ENCODE peak calls at places on chromosomes 3 and 15, in eight cellular contexts. O is AG09319, A is WERI-Rb-1, M is fibroblast of mammary gland, W is heart right ventricle, H is MM.1S, C is adrenal gland, D is AG04450. I is an unnamed sample.

GRCh38 chr3:98500019-98500418 is 2.5 kb downstream of the OR5K2 start:
- DNase-seq in O (no peak), A (no peak), M (no peak), W (no peak), H (no peak), C (no peak), D (no peak), I (no peak)

GRCh38 chr3:69463546-69463945 is 77.7 kb upstream of the FRMD4B start:
- DNase-seq in O (no peak), A (no peak), M (peak), W (no peak), H (no peak), C (no peak), D (no peak), I (no peak)

GRCh38 chr15:68372291-68372811 is 59.6 kb downstream of the ITGA11 start:
- DNase-seq in O (no peak), A (peak), M (peak), W (peak), H (no peak), C (no peak), D (no peak), I (no peak)

GRCh38 chr15:65476942-65477341 is 40.5 kb downstream of the DPP8 start:
- DNase-seq in O (peak), A (no peak), M (peak), W (no peak), H (no peak), C (peak), D (peak), I (no peak)

GRCh38 chr15:69035205-69035917 is 20.9 kb downstream of the NOX5 start:
- DNase-seq in O (no peak), A (peak), M (no peak), W (no peak), H (no peak), C (no peak), D (no peak), I (no peak)

GRCh38 chr3:51944541-51945021 is 2.4 kb downstream of the PARP3 start:
- DNase-seq in O (no peak), A (no peak), M (no peak), W (no peak), H (no peak), C (peak), D (no peak), I (no peak)

GRCh38 chr15:77974098-77974414 is 103.5 kb downstream of the TBC1D2B start:
- DNase-seq in O (no peak), A (no peak), M (peak), W (peak), H (no peak), C (peak), D (peak), I (peak)

GRCh38 chr3:37689645-37690356 is 171.9 kb upstream of the CTDSPL start:
- DNase-seq in O (no peak), A (no peak), M (no peak), W (peak), H (no peak), C (no peak), D (no peak), I (no peak)

GRCh38 chr15:47301481-47301880 is 415.8 kb upstream of the SEMA6D start:
- DNase-seq in O (no peak), A (peak), M (no peak), W (no peak), H (peak), C (no peak), D (no peak), I (no peak)

GRCh38 chr3:65672876-65673815 is 365.6 kb downstream of the MAGI1 start:
- DNase-seq in O (peak), A (peak), M (peak), W (peak), H (peak), C (peak), D (peak), I (peak)

GRCh38 chr3:51802091-51802720 is 23.2 kb upstream of the IQCF6 start:
- DNase-seq in O (no peak), A (no peak), M (no peak), W (no peak), H (no peak), C (no peak), D (no peak), I (no peak)

GRCh38 chr3:51942603-51943450 is 664 bp downstream of the PARP3 start:
- DNase-seq in O (peak), A (peak), M (peak), W (peak), H (peak), C (peak), D (no peak), I (peak)

GRCh38 chr3:106025151-106025722 is 156.4 kb upstream of the CBLB start:
- DNase-seq in O (no peak), A (no peak), M (peak), W (peak), H (no peak), C (no peak), D (no peak), I (no peak)

GRCh38 chr3:189842681-189843602 is 211.8 kb downstream of the TP63 start:
- DNase-seq in O (no peak), A (no peak), M (no peak), W (no peak), H (no peak), C (peak), D (no peak), I (no peak)

GRCh38 chr15:61119556-61119955 is 109.5 kb downstream of the RORA start:
- DNase-seq in O (no peak), A (no peak), M (peak), W (no peak), H (no peak), C (no peak), D (no peak), I (no peak)

GRCh38 chr3:146504546-146505197 is 35.3 kb upstream of the PLSCR2 start:
- DNase-seq in O (no peak), A (no peak), M (no peak), W (no peak), H (no peak), C (no peak), D (no peak), I (no peak)

GRCh38 chr3:55676643-55677042 is 189.5 kb upstream of the WNT5A start:
- DNase-seq in O (no peak), A (no peak), M (no peak), W (no peak), H (no peak), C (no peak), D (no peak), I (no peak)

GRCh38 chr3:53346514-53346913 is 829 bp downstream of the DCP1A start:
- DNase-seq in O (no peak), A (no peak), M (peak), W (no peak), H (peak), C (no peak), D (no peak), I (peak)

GRCh38 chr3:183489455-183490210 is 61.2 kb upstream of the MCF2L2 start:
- DNase-seq in O (no peak), A (no peak), M (no peak), W (no peak), H (no peak), C (no peak), D (no peak), I (no peak)

GRCh38 chr15:57751177-57751800 is 44.8 kb downstream of the POLR2M start:
- DNase-seq in O (no peak), A (no peak), M (peak), W (no peak), H (peak), C (no peak), D (peak), I (peak)

GRCh38 chr3:150798122-150798618 is 35.2 kb upstream of the SIAH2 start:
- DNase-seq in O (no peak), A (no peak), M (no peak), W (no peak), H (no peak), C (no peak), D (no peak), I (no peak)

GRCh38 chr15:100873029-100873677 is 6.5 kb upstream of the ALDH1A3 start:
- DNase-seq in O (peak), A (peak), M (peak), W (peak), H (peak), C (peak), D (peak), I (peak)

GRCh38 chr3:192675958-192676649 is 51.2 kb downstream of the FGF12 start:
- DNase-seq in O (no peak), A (no peak), M (no peak), W (no peak), H (no peak), C (no peak), D (no peak), I (no peak)

GRCh38 chr3:43373588-43373935 is 87.2 kb downstream of the SNRK start:
- DNase-seq in O (no peak), A (no peak), M (no peak), W (no peak), H (no peak), C (no peak), D (no peak), I (no peak)

GRCh38 chr3:155805204-155805801 is 775 bp downstream of the C3orf33 start:
- DNase-seq in O (no peak), A (no peak), M (peak), W (no peak), H (peak), C (peak), D (no peak), I (no peak)

GRCh38 chr3:52286777-52287110 is 884 bp upstream of the GLYCTK start:
- DNase-seq in O (no peak), A (no peak), M (peak), W (no peak), H (no peak), C (peak), D (no peak), I (no peak)

GRCh38 chr3:176566757-176567156 is 630.5 kb downstream of the TBL1XR1 start:
- DNase-seq in O (no peak), A (no peak), M (no peak), W (no peak), H (no peak), C (no peak), D (no peak), I (no peak)

GRCh38 chr15:36108539-36108938 is 470.9 kb upstream of the CDIN1 start:
- DNase-seq in O (no peak), A (no peak), M (no peak), W (no peak), H (no peak), C (no peak), D (no peak), I (no peak)

GRCh38 chr3:95750097-95750496 is 1064.3 kb upstream of the EPHA6 start:
- DNase-seq in O (no peak), A (no peak), M (no peak), W (no peak), H (no peak), C (no peak), D (no peak), I (no peak)

GRCh38 chr3:45010718-45011355 is 15.3 kb upstream of the CLEC3B start:
- DNase-seq in O (peak), A (no peak), M (peak), W (no peak), H (no peak), C (no peak), D (no peak), I (no peak)

GRCh38 chr3:187713504-187713903 is 11.1 kb upstream of the RTP2 start:
- DNase-seq in O (no peak), A (no peak), M (peak), W (peak), H (peak), C (no peak), D (no peak), I (no peak)

GRCh38 chr15:74178326-74179100 is 5.0 kb downstream of the ISLR start:
- DNase-seq in O (no peak), A (no peak), M (no peak), W (no peak), H (no peak), C (no peak), D (no peak), I (no peak)

DNA sequence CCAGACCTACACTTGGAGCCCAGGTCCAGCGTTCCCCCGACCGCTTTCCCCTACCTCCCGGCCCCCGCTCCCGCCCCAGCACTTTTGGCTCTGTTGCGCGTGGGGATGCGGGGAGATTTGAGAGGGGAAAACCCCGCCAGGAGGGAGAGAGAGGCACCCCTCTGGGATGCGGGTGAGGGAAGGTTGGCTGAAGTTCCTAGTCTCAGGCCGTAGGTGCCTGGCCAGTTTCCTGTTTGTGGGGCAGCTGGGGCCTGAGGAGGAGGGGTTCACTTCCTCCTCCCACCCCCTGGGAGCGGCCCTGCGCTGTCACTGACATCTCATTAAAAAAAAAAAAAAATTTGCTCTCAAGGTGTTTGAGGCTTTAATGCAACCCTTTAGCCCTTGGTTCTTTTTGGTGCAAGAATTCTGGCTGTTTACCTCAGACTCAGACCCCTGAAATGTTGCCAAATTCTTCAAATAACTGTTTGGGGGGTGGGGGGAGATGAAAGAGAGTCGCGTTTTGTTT is 2.6 kb downstream of the FAM43A start:
- DNase-seq in O (no peak), A (no peak), M (no peak), W (peak), H (peak), C (no peak), D (no peak), I (peak)
- TF ChIP-seq CTCF in O (no peak), A (no peak), M (no peak), W (no peak), H (no peak), C (no peak), D (no peak), I (no peak)

DNA sequence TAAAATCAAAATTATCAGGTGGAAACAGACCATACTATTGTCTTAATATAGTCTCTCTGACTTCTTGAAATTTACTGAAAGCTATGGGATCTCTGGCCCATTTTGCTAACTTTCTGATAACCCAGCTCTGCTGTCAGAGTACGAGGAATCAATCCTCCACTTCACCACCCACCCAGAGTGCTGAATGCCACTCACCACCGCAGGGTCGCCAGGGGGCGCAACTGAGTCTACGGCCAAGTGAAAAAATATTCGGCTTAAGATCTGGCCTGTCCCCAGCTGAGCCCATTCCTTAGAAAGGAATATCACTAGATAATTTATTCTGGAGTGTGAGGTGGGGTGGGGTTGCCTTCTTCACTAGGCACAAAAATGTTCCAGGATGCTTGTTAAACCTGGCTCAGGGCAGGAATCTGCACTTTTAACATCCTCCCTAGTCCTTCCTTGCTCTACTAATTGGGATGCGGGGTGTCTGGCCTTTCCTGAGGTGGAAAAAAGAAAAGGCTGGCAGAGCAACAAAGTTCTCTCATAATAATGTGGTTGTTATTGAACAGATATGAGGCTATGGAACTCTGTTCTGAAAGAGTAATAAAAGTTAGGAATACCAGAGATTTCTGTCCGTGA is 520.6 kb downstream of the MFSD1 start:
- DNase-seq in O (no peak), A (peak), M (peak), W (no peak), H (peak), C (peak), D (no peak), I (peak)
- TF ChIP-seq CTCF in O (peak), A (peak), M (peak), W (peak), H (peak), C (peak), D (peak), I (peak)

GRCh38 chr15:23860846-23861245 is 173.7 kb upstream of the NDN start:
- DNase-seq in O (no peak), A (no peak), M (no peak), W (no peak), H (no peak), C (no peak), D (no peak), I (no peak)

GRCh38 chr15:23869391-23869790 is 182.3 kb upstream of the NDN start:
- DNase-seq in O (no peak), A (peak), M (no peak), W (peak), H (no peak), C (peak), D (no peak), I (no peak)

GRCh38 chr15:23866832-23867231 is 179.7 kb upstream of the NDN start:
- DNase-seq in O (no peak), A (peak), M (peak), W (no peak), H (peak), C (no peak), D (no peak), I (no peak)
- TF ChIP-seq CTCF in O (peak), A (peak), M (peak), W (peak), H (peak), C (no peak), D (peak), I (no peak)

GRCh38 chr3:39378092-39378491 is 5.1 kb upstream of the SLC25A38 start:
- DNase-seq in O (no peak), A (peak), M (peak), W (no peak), H (peak), C (peak), D (no peak), I (peak)
- TF ChIP-seq CTCF in O (peak), A (peak), M (peak), W (peak), H (peak), C (peak), D (peak), I (peak)

DNA sequence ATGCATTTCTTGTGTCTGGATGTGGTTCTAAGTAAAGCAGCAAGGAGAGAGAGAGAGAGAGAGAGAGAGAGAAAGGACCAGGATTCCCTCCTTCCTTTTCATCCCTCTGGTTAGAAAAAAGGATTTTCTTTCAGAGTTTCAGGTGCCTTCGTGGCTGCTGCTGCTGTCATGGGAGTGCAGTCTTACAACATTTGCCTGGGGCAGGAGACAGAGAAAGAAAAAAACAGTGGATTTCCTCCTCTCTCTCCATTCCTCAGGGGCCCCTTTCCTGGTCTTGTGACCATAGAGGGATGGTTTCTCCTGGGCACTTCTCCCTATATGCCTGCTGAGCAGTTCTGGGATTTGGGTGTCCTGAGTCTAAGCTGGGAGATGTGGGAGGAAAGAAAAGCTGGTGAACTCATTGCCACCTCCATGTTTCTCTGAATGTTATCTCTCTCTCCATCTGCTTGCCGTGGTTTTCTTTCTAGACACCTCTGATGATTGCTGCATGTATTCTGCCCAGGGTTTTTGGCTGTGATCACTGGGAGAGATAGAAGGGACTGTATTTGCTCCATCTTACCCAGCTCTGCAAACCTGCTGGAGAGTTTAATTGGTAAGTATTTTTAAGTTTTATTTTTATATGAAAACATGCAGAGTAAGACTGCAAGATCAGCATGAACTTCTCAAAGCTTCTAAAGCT is 142.4 kb upstream of the RGMA start:
- DNase-seq in O (no peak), A (no peak), M (no peak), W (no peak), H (no peak), C (no peak), D (no peak), I (no peak)
- TF ChIP-seq CTCF in O (no peak), A (no peak), M (no peak), W (no peak), H (no peak), C (no peak), D (no peak), I (no peak)

GRCh38 chr3:34106379-34106778 is 307.9 kb downstream of the PDCD6IP start:
- DNase-seq in O (no peak), A (no peak), M (no peak), W (no peak), H (no peak), C (no peak), D (no peak), I (no peak)

GRCh38 chr3:34107669-34108068 is 309.2 kb downstream of the PDCD6IP start:
- DNase-seq in O (no peak), A (no peak), M (no peak), W (no peak), H (peak), C (no peak), D (no peak), I (peak)

GRCh38 chr3:34108976-34109375 is 310.5 kb downstream of the PDCD6IP start:
- DNase-seq in O (no peak), A (no peak), M (no peak), W (no peak), H (peak), C (no peak), D (no peak), I (no peak)

GRCh38 chr3:34109846-34110245 is 311.4 kb downstream of the PDCD6IP start:
- DNase-seq in O (no peak), A (no peak), M (no peak), W (no peak), H (no peak), C (no peak), D (no peak), I (no peak)

DNA sequence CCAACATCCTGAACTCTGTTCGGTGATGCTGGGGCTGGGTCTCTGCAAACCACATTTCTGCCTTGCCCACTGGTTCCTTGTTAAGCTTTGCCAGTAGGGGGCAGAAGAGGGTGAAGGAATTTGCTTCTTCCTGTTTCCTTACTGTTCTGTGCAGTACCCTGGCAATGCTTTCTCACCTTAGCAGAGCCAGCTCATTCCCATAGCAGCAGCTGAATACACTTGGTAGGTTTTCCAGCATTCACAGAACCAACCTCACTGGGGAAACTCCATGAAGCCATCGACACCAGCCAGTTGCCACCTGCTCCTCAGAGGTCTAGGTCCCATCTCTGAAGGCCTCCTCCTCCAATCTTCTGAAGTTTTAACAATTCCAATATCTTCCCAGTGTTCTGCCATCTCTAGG is 308.4 kb downstream of the PDCD6IP start:
- DNase-seq in O (no peak), A (peak), M (no peak), W (no peak), H (peak), C (no peak), D (no peak), I (peak)
- TF ChIP-seq CTCF in O (peak), A (peak), M (peak), W (no peak), H (peak), C (no peak), D (peak), I (peak)

GRCh38 chr3:122680381-122681293 is at the start of gene PARP14:
- DNase-seq in O (peak), A (peak), M (peak), W (peak), H (peak), C (peak), D (peak), I (peak)
- TF ChIP-seq CTCF in O (no peak), A (no peak), M (peak), W (peak), H (no peak), C (no peak), D (peak), I (no peak)

GRCh38 chr15:39602143-39602542 is 21.3 kb downstream of the THBS1 start:
- DNase-seq in O (no peak), A (no peak), M (no peak), W (no peak), H (no peak), C (no peak), D (no peak), I (no peak)
- TF ChIP-seq CTCF in O (no peak), A (peak), M (peak), W (no peak), H (no peak), C (no peak), D (peak), I (no peak)

GRCh38 chr3:76728411-76728810 is 311.5 kb upstream of the ROBO2 start:
- DNase-seq in O (no peak), A (no peak), M (no peak), W (no peak), H (no peak), C (no peak), D (no peak), I (no peak)
- TF ChIP-seq CTCF in O (no peak), A (no peak), M (no peak), W (no peak), H (no peak), C (no peak), D (no peak), I (no peak)

GRCh38 chr3:121989943-121990342 is 32.1 kb downstream of the ILDR1 start:
- DNase-seq in O (no peak), A (no peak), M (no peak), W (no peak), H (no peak), C (no peak), D (no peak), I (no peak)
- TF ChIP-seq CTCF in O (no peak), A (no peak), M (no peak), W (peak), H (peak), C (no peak), D (no peak), I (peak)

I was measured in GM13976.